ENCODE peak calls at places on chromosomes 4 and X, in ten cellular contexts. L, V, S, K, O, D, J, Z, P and R are unnamed samples.

GRCh38 chr4:78644744-78645330 is 93.3 kb downstream of the ANXA3 start:
- DNase-seq in V (peak; percentile 20), J (peak; percentile 94), O (peak; percentile 17), S (peak; percentile 83), P (no peak), D (no peak), K (peak; percentile 73), Z (peak; percentile 79), L (peak; percentile 75), R (no peak)

GRCh38 chr4:870951-871350 is 45.0 kb upstream of the CPLX1 start:
- DNase-seq in D (no peak), J (no peak), Z (no peak), P (no peak), L (no peak), O (no peak), V (no peak), S (no peak), K (no peak), R (no peak)

GRCh38 chrX:69229436-69229835 is 64.2 kb upstream of the PJA1 start:
- DNase-seq in P (no peak), O (no peak), S (peak; percentile 28), V (no peak), J (no peak), D (no peak), L (peak; percentile 80), Z (no peak), K (no peak), R (no peak)

GRCh38 chr4:15513545-15513944 is 43.9 kb downstream of the CC2D2A start:
- DNase-seq in K (no peak), L (no peak), D (no peak), J (no peak), Z (no peak), S (no peak), P (no peak), V (no peak), O (no peak), R (no peak)

GRCh38 chrX:23637187-23637586 is 30.1 kb upstream of the PRDX4 start:
- DNase-seq in K (no peak), O (no peak), Z (no peak), S (no peak), D (no peak), P (no peak), L (no peak), V (no peak), J (no peak), R (no peak)

GRCh38 chrX:115898382-115899001 is 272.1 kb upstream of the AGTR2 start:
- DNase-seq in K (no peak), J (no peak), Z (no peak), L (no peak), O (no peak), P (no peak), S (peak; percentile 2), D (peak; percentile 45), V (no peak), R (peak; percentile 42)

GRCh38 chr4:116599859-116600258 is 485.5 kb downstream of the TRAM1L1 start:
- DNase-seq in K (no peak), J (no peak), O (no peak), L (no peak), D (no peak), P (no peak), Z (peak; percentile 49), V (no peak), S (no peak), R (no peak)

GRCh38 chr4:187826725-187827124 is 168.8 kb upstream of the ZFP42 start:
- DNase-seq in J (no peak), L (no peak), S (no peak), Z (peak; percentile 56), V (no peak), P (no peak), D (no peak), O (no peak), K (no peak), R (no peak)

GRCh38 chrX:17547658-17548057 is 172.7 kb downstream of the NHS start:
- DNase-seq in L (peak; percentile 82), Z (peak; percentile 64), S (peak; percentile 91), D (no peak), O (no peak), J (peak; percentile 88), K (no peak), P (no peak), V (no peak), R (peak; percentile 43)

GRCh38 chr4:75867135-75867534 is 35.1 kb downstream of the PPEF2 start:
- DNase-seq in P (no peak), J (no peak), Z (no peak), D (no peak), K (no peak), O (no peak), S (peak; percentile 86), L (no peak), V (no peak), R (no peak)

GRCh38 chr4:121900132-121900983 is 30.1 kb upstream of the BBS7 start:
- DNase-seq in V (peak; percentile 62), P (peak; percentile 43), S (peak; percentile 54), K (peak; percentile 49), Z (peak; percentile 63), L (peak; percentile 65), D (peak; percentile 8), O (peak; percentile 26), J (peak; percentile 57), R (peak; percentile 42)

GRCh38 chrX:64894454-64895038 is 81.7 kb downstream of the ZC4H2 start:
- DNase-seq in K (no peak), J (peak; percentile 8), O (no peak), S (no peak), Z (peak; percentile 52), D (no peak), L (peak; percentile 1), V (peak; percentile 5), P (peak; percentile 3), R (no peak)

GRCh38 chr4:170853422-170854021 is 763.8 kb upstream of the AADAT start:
- DNase-seq in L (peak; percentile 9), O (no peak), Z (peak; percentile 74), P (peak; percentile 31), K (peak; percentile 11), S (peak; percentile 39), J (peak; percentile 0), D (peak; percentile 29), V (peak; percentile 45), R (peak; percentile 44)